ENCODE peak calls at places on chromosome X, in eight cellular contexts. I, U, W, P, T, F, D and O are unnamed samples.

GRCh38 chrX:1468250-1468772 is 15.6 kb upstream of the ASMTL start:
- DNase-seq in I (peak), U (peak), T (peak), D (no peak), F (peak), W (no peak), P (no peak), O (no peak)

GRCh38 chrX:48937065-48937907 is 18.5 kb upstream of the PIM2 start:
- DNase-seq in F (peak), I (no peak), U (peak), T (peak), W (peak), P (peak), D (no peak), O (peak)

GRCh38 chrX:31128849-31129248 is 57.0 kb upstream of the FTHL17 start:
- DNase-seq in U (no peak), F (no peak), P (no peak), D (no peak), W (no peak), I (no peak), T (no peak), O (no peak)

GRCh38 chrX:15956684-15957083 is 102.1 kb upstream of the AP1S2 start:
- DNase-seq in F (peak), P (no peak), T (no peak), I (peak), W (no peak), D (peak), U (no peak), O (no peak)

GRCh38 chrX:154730271-154730883 is 20.5 kb downstream of the GAB3 start:
- DNase-seq in F (peak), I (peak), P (peak), D (no peak), W (peak), U (no peak), T (peak), O (peak)

GRCh38 chrX:102858826-102859627 is 78.0 kb upstream of the RAB40AL start:
- DNase-seq in P (no peak), D (no peak), T (no peak), W (no peak), U (no peak), F (peak), I (peak), O (peak)

GRCh38 chrX:33339219-33339618 is 127.9 kb upstream of the DMD start:
- DNase-seq in D (peak), U (no peak), T (peak), I (peak), W (no peak), P (no peak), F (no peak), O (no peak)

GRCh38 chrX:133948895-133949294 is 36.5 kb downstream of the GPC3 start:
- DNase-seq in P (no peak), T (no peak), U (no peak), F (no peak), I (no peak), W (no peak), D (no peak), O (no peak)

GRCh38 chrX:154349359-154349935 is 25.0 kb downstream of the FLNA start:
- DNase-seq in D (no peak), I (no peak), F (no peak), P (no peak), T (peak), U (no peak), W (no peak), O (no peak)

GRCh38 chrX:145292208-145292607 is 44.9 kb downstream of the SPANXN1 start:
- DNase-seq in W (no peak), T (no peak), U (no peak), F (peak), I (peak), D (no peak), P (no peak), O (no peak)

GRCh38 chrX:45505214-45505613 is 304.5 kb upstream of the DIPK2B start:
- DNase-seq in I (peak), U (no peak), F (peak), T (peak), D (no peak), W (no peak), P (no peak), O (no peak)

GRCh38 chrX:103398321-103398937 is 22.1 kb downstream of the BEX3 start:
- DNase-seq in F (peak), W (peak), I (peak), D (peak), P (no peak), T (peak), U (no peak), O (peak)

GRCh38 chrX:71099736-71100135 is 4.1 kb downstream of the FOXO4 start:
- DNase-seq in T (no peak), D (no peak), P (no peak), W (no peak), U (no peak), I (no peak), F (no peak), O (no peak)

GRCh38 chrX:100649550-100650356 is 5.8 kb downstream of the SRPX2 start:
- DNase-seq in I (peak), F (peak), P (peak), D (peak), T (peak), W (no peak), U (no peak), O (peak)

GRCh38 chrX:153773741-153774575 is 6.9 kb upstream of the SRPK3 start:
- DNase-seq in D (no peak), W (no peak), U (no peak), P (peak), I (no peak), F (no peak), T (no peak), O (no peak)

GRCh38 chrX:115058276-115058675 is 40.9 kb upstream of the IL13RA2 start:
- DNase-seq in I (peak), F (peak), W (no peak), P (no peak), D (peak), T (peak), U (no peak), O (peak)

GRCh38 chrX:69618803-69619202 is 2.9 kb downstream of the EDA start:
- DNase-seq in U (no peak), P (no peak), W (no peak), T (peak), F (no peak), I (peak), D (peak), O (peak)

GRCh38 chrX:16451331-16451730 is 198.6 kb upstream of the S100G start:
- DNase-seq in W (no peak), F (no peak), I (no peak), P (no peak), U (no peak), T (no peak), D (peak), O (peak)

GRCh38 chrX:150216716-150217115 is 146.4 kb upstream of the MAMLD1 start:
- DNase-seq in D (no peak), F (no peak), W (no peak), U (no peak), T (no peak), P (no peak), I (no peak), O (no peak)

GRCh38 chrX:53317365-53318069 is 36.1 kb upstream of the IQSEC2 start:
- DNase-seq in I (peak), P (peak), T (peak), F (peak), U (peak), D (peak), W (peak), O (peak)

GRCh38 chrX:101759000-101759399 is 99.3 kb upstream of the ARMCX2 start:
- DNase-seq in W (peak), F (peak), U (peak), D (peak), T (peak), I (peak), P (no peak), O (peak)

GRCh38 chrX:21683910-21684309 is 25.8 kb upstream of the KLHL34 start:
- DNase-seq in P (no peak), U (no peak), F (peak), W (no peak), T (no peak), D (no peak), I (no peak), O (peak)

GRCh38 chrX:18898091-18898490 is 85.8 kb downstream of the PHKA2 start:
- DNase-seq in U (no peak), D (no peak), P (no peak), F (no peak), I (no peak), T (no peak), W (no peak), O (no peak)
- TF ChIP-seq CTCF in U (no peak), D (no peak), P (no peak), F (no peak), I (no peak), T (no peak), W (no peak), O (no peak)

GRCh38 chrX:151973262-151973661 is 1.2 kb downstream of the GABRE start:
- DNase-seq in U (no peak), F (peak), I (no peak), W (no peak), P (no peak), D (no peak), T (peak), O (no peak)
- H3K4me3 ChIP-seq in U (no peak), F (peak), I (no peak), W (peak), P (peak), D (peak), T (peak), O (peak)

GRCh38 chrX:106039920-106040319 is 1.4 kb upstream of the SERPINA7 start:
- DNase-seq in I (peak), U (no peak), W (no peak), F (no peak), P (no peak), D (peak), T (peak), O (no peak)
- TF ChIP-seq CTCF in I (peak), U (no peak), W (no peak), F (peak), P (peak), D (peak), T (no peak), O (peak)

GRCh38 chrX:130085551-130085986 is 24.7 kb downstream of the ELF4 start:
- DNase-seq in F (peak), W (no peak), T (peak), I (no peak), D (no peak), P (no peak), U (peak), O (peak)
- H3K4me3 ChIP-seq in F (no peak), W (no peak), T (no peak), I (no peak), D (no peak), P (no peak), U (peak), O (no peak)